ENCODE peak calls at places on chromosomes 4 and X, in nine cellular contexts. One of them, this sample, is unnamed.

GRCh38 chr4:107718351-107718965 is 1.6 kb downstream of the PAPSS1 start:
- DNase-seq in tibial artery: no peak
- DNase-seq in MCF 10A: peak
- DNase-seq in CD8-positive, alpha-beta T cell: no peak
- DNase-seq in WTC11: no peak
- DNase-seq in heart left ventricle: no peak
- DNase-seq in endothelial cell of umbilical vein: no peak
- DNase-seq in RWPE1: no peak
- DNase-seq in AG09309: peak
- DNase-seq in this sample: no peak

GRCh38 chr4:76989391-76990061 is 40.0 kb downstream of the SEPTIN11 start:
- DNase-seq in tibial artery: no peak
- DNase-seq in heart left ventricle: no peak
- DNase-seq in WTC11: no peak
- DNase-seq in RWPE1: no peak
- DNase-seq in AG09309: no peak
- DNase-seq in MCF 10A: no peak
- DNase-seq in endothelial cell of umbilical vein: no peak
- DNase-seq in CD8-positive, alpha-beta T cell: peak
- DNase-seq in this sample: no peak

GRCh38 chr4:165737309-165737972 is 135.6 kb upstream of the TLL1 start:
- DNase-seq in endothelial cell of umbilical vein: peak
- DNase-seq in WTC11: no peak
- DNase-seq in tibial artery: no peak
- DNase-seq in MCF 10A: peak
- DNase-seq in AG09309: no peak
- DNase-seq in heart left ventricle: no peak
- DNase-seq in CD8-positive, alpha-beta T cell: no peak
- DNase-seq in RWPE1: no peak
- DNase-seq in this sample: no peak

GRCh38 chr4:141275834-141276233 is 55.1 kb downstream of the ZNF330 start:
- DNase-seq in tibial artery: no peak
- DNase-seq in WTC11: no peak
- DNase-seq in heart left ventricle: no peak
- DNase-seq in AG09309: peak
- DNase-seq in endothelial cell of umbilical vein: peak
- DNase-seq in RWPE1: peak
- DNase-seq in MCF 10A: peak
- DNase-seq in CD8-positive, alpha-beta T cell: no peak
- DNase-seq in this sample: peak

GRCh38 chr4:2330119-2331042 is 68.5 kb upstream of the MXD4 start:
- DNase-seq in AG09309: peak
- DNase-seq in endothelial cell of umbilical vein: peak
- DNase-seq in WTC11: no peak
- DNase-seq in MCF 10A: peak
- DNase-seq in heart left ventricle: no peak
- DNase-seq in RWPE1: peak
- DNase-seq in CD8-positive, alpha-beta T cell: no peak
- DNase-seq in tibial artery: no peak
- DNase-seq in this sample: peak

GRCh38 chrX:134782796-134783195 is 124.5 kb upstream of the PLAC1 start:
- DNase-seq in CD8-positive, alpha-beta T cell: no peak
- DNase-seq in WTC11: no peak
- DNase-seq in RWPE1: peak
- DNase-seq in MCF 10A: peak
- DNase-seq in heart left ventricle: no peak
- DNase-seq in tibial artery: no peak
- DNase-seq in AG09309: no peak
- DNase-seq in endothelial cell of umbilical vein: peak
- DNase-seq in this sample: peak

GRCh38 chrX:13367950-13368349 is 48.1 kb upstream of the ATXN3L start:
- DNase-seq in tibial artery: no peak
- DNase-seq in RWPE1: no peak
- DNase-seq in AG09309: no peak
- DNase-seq in CD8-positive, alpha-beta T cell: no peak
- DNase-seq in MCF 10A: no peak
- DNase-seq in endothelial cell of umbilical vein: no peak
- DNase-seq in WTC11: no peak
- DNase-seq in heart left ventricle: no peak
- DNase-seq in this sample: no peak

GRCh38 chr4:158787718-158788441 is 19.1 kb downstream of the FNIP2 start:
- DNase-seq in heart left ventricle: no peak
- DNase-seq in CD8-positive, alpha-beta T cell: no peak
- DNase-seq in endothelial cell of umbilical vein: no peak
- DNase-seq in RWPE1: no peak
- DNase-seq in tibial artery: no peak
- DNase-seq in WTC11: no peak
- DNase-seq in MCF 10A: no peak
- DNase-seq in AG09309: no peak
- DNase-seq in this sample: no peak

GRCh38 chrX:100928660-100929613 is at the start of gene XKRX:
- DNase-seq in tibial artery: peak
- DNase-seq in CD8-positive, alpha-beta T cell: peak
- DNase-seq in heart left ventricle: no peak
- DNase-seq in MCF 10A: peak
- DNase-seq in endothelial cell of umbilical vein: peak
- DNase-seq in WTC11: peak
- DNase-seq in RWPE1: peak
- DNase-seq in AG09309: no peak
- DNase-seq in this sample: no peak

GRCh38 chr4:38034986-38035882 is 75.0 kb downstream of the PTTG2 start:
- DNase-seq in MCF 10A: peak
- DNase-seq in AG09309: peak
- DNase-seq in endothelial cell of umbilical vein: peak
- DNase-seq in WTC11: no peak
- DNase-seq in RWPE1: peak
- DNase-seq in heart left ventricle: no peak
- DNase-seq in CD8-positive, alpha-beta T cell: no peak
- DNase-seq in tibial artery: no peak
- DNase-seq in this sample: peak

GRCh38 chrX:53357799-53358530 is 64.5 kb downstream of the SMC1A start:
- DNase-seq in tibial artery: no peak
- DNase-seq in heart left ventricle: no peak
- DNase-seq in RWPE1: no peak
- DNase-seq in AG09309: no peak
- DNase-seq in MCF 10A: no peak
- DNase-seq in CD8-positive, alpha-beta T cell: no peak
- DNase-seq in WTC11: peak
- DNase-seq in endothelial cell of umbilical vein: no peak
- DNase-seq in this sample: peak

GRCh38 chrX:125826080-125826479 is 340.0 kb downstream of the DCAF12L2 start:
- DNase-seq in MCF 10A: peak
- DNase-seq in endothelial cell of umbilical vein: no peak
- DNase-seq in AG09309: no peak
- DNase-seq in WTC11: no peak
- DNase-seq in tibial artery: no peak
- DNase-seq in RWPE1: no peak
- DNase-seq in CD8-positive, alpha-beta T cell: no peak
- DNase-seq in heart left ventricle: no peak
- DNase-seq in this sample: no peak

GRCh38 chrX:8364369-8365141 is 100.1 kb upstream of the VCX3B start:
- DNase-seq in heart left ventricle: peak
- DNase-seq in WTC11: peak
- DNase-seq in CD8-positive, alpha-beta T cell: no peak
- DNase-seq in MCF 10A: peak
- DNase-seq in AG09309: no peak
- DNase-seq in RWPE1: peak
- DNase-seq in tibial artery: no peak
- DNase-seq in endothelial cell of umbilical vein: no peak
- DNase-seq in this sample: no peak

GRCh38 chr4:38266616-38267015 is 306.4 kb downstream of the PTTG2 start:
- DNase-seq in MCF 10A: peak
- DNase-seq in heart left ventricle: peak
- DNase-seq in CD8-positive, alpha-beta T cell: no peak
- DNase-seq in tibial artery: no peak
- DNase-seq in WTC11: no peak
- DNase-seq in AG09309: no peak
- DNase-seq in RWPE1: no peak
- DNase-seq in endothelial cell of umbilical vein: peak
- DNase-seq in this sample: no peak

GRCh38 chrX:6226053-6226645 is 2.5 kb downstream of the NLGN4X start:
- DNase-seq in heart left ventricle: no peak
- DNase-seq in CD8-positive, alpha-beta T cell: no peak
- DNase-seq in MCF 10A: no peak
- DNase-seq in WTC11: peak
- DNase-seq in tibial artery: no peak
- DNase-seq in RWPE1: no peak
- DNase-seq in AG09309: no peak
- DNase-seq in endothelial cell of umbilical vein: no peak
- DNase-seq in this sample: no peak

GRCh38 chr4:63556332-63556731 is 852.9 kb downstream of the TECRL start:
- DNase-seq in heart left ventricle: no peak
- DNase-seq in RWPE1: no peak
- DNase-seq in tibial artery: no peak
- DNase-seq in endothelial cell of umbilical vein: no peak
- DNase-seq in WTC11: peak
- DNase-seq in CD8-positive, alpha-beta T cell: no peak
- DNase-seq in MCF 10A: no peak
- DNase-seq in AG09309: no peak
- DNase-seq in this sample: no peak

GRCh38 chrX:319579-320125 is 1.1 kb upstream of the GTPBP6 start:
- DNase-seq in AG09309: no peak
- DNase-seq in CD8-positive, alpha-beta T cell: no peak
- DNase-seq in endothelial cell of umbilical vein: no peak
- DNase-seq in MCF 10A: no peak
- DNase-seq in heart left ventricle: peak
- DNase-seq in WTC11: peak
- DNase-seq in RWPE1: no peak
- DNase-seq in tibial artery: peak
- DNase-seq in this sample: no peak

GRCh38 chr4:159946983-159947645 is 844.2 kb downstream of the RAPGEF2 start:
- DNase-seq in MCF 10A: peak
- DNase-seq in heart left ventricle: no peak
- DNase-seq in endothelial cell of umbilical vein: peak
- DNase-seq in RWPE1: peak
- DNase-seq in CD8-positive, alpha-beta T cell: no peak
- DNase-seq in tibial artery: no peak
- DNase-seq in WTC11: no peak
- DNase-seq in AG09309: peak
- DNase-seq in this sample: peak
- TF ChIP-seq CTCF in MCF 10A: peak
- TF ChIP-seq CTCF in heart left ventricle: peak
- TF ChIP-seq CTCF in endothelial cell of umbilical vein: peak
- TF ChIP-seq CTCF in RWPE1: peak
- TF ChIP-seq CTCF in CD8-positive, alpha-beta T cell: no peak
- TF ChIP-seq CTCF in tibial artery: peak
- TF ChIP-seq CTCF in WTC11: peak
- TF ChIP-seq CTCF in AG09309: peak
- TF ChIP-seq CTCF in this sample: peak

DNA sequence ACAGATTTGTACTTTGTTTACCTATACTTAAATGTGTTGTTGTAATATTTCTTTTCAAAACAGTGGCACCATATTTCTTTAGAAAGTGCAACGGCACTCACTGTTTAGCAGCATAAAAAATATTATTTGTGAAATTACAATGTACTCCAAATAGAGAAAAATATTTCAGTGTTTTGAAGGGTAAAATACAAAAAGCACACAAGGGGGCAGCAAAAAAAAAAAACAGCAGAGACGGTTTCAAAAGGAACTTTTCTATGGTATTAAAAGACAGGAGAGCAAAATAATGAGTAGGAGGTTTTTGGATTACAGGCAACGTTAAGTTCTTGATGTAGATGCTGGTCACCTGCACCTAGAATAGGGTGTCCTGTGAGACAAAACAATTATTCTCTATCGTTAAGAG is 2.0 kb downstream of the NUDT11 start:
- DNase-seq in CD8-positive, alpha-beta T cell: no peak
- DNase-seq in RWPE1: no peak
- DNase-seq in MCF 10A: no peak
- DNase-seq in heart left ventricle: no peak
- DNase-seq in tibial artery: no peak
- DNase-seq in AG09309: no peak
- DNase-seq in endothelial cell of umbilical vein: peak
- DNase-seq in WTC11: no peak
- DNase-seq in this sample: no peak
- TF ChIP-seq CTCF in CD8-positive, alpha-beta T cell: no peak
- TF ChIP-seq CTCF in RWPE1: no peak
- TF ChIP-seq CTCF in MCF 10A: no peak
- TF ChIP-seq CTCF in heart left ventricle: no peak
- TF ChIP-seq CTCF in tibial artery: no peak
- TF ChIP-seq CTCF in AG09309: peak
- TF ChIP-seq CTCF in endothelial cell of umbilical vein: peak
- TF ChIP-seq CTCF in WTC11: no peak
- TF ChIP-seq CTCF in this sample: peak

GRCh38 chrX:36683507-36683906 is 324.7 kb upstream of the FAM47C start:
- DNase-seq in MCF 10A: no peak
- DNase-seq in tibial artery: no peak
- DNase-seq in AG09309: no peak
- DNase-seq in RWPE1: no peak
- DNase-seq in CD8-positive, alpha-beta T cell: no peak
- DNase-seq in endothelial cell of umbilical vein: no peak
- DNase-seq in heart left ventricle: no peak
- DNase-seq in WTC11: no peak
- DNase-seq in this sample: no peak

GRCh38 chrX:36684053-36684452 is 324.1 kb upstream of the FAM47C start:
- DNase-seq in CD8-positive, alpha-beta T cell: no peak
- DNase-seq in tibial artery: no peak
- DNase-seq in endothelial cell of umbilical vein: no peak
- DNase-seq in MCF 10A: peak
- DNase-seq in AG09309: no peak
- DNase-seq in heart left ventricle: no peak
- DNase-seq in WTC11: no peak
- DNase-seq in RWPE1: no peak
- DNase-seq in this sample: no peak
- TF ChIP-seq CTCF in CD8-positive, alpha-beta T cell: no peak
- TF ChIP-seq CTCF in tibial artery: no peak
- TF ChIP-seq CTCF in endothelial cell of umbilical vein: no peak
- TF ChIP-seq CTCF in MCF 10A: no peak
- TF ChIP-seq CTCF in AG09309: no peak
- TF ChIP-seq CTCF in heart left ventricle: no peak
- TF ChIP-seq CTCF in WTC11: no peak
- TF ChIP-seq CTCF in RWPE1: no peak
- TF ChIP-seq CTCF in this sample: no peak

DNA sequence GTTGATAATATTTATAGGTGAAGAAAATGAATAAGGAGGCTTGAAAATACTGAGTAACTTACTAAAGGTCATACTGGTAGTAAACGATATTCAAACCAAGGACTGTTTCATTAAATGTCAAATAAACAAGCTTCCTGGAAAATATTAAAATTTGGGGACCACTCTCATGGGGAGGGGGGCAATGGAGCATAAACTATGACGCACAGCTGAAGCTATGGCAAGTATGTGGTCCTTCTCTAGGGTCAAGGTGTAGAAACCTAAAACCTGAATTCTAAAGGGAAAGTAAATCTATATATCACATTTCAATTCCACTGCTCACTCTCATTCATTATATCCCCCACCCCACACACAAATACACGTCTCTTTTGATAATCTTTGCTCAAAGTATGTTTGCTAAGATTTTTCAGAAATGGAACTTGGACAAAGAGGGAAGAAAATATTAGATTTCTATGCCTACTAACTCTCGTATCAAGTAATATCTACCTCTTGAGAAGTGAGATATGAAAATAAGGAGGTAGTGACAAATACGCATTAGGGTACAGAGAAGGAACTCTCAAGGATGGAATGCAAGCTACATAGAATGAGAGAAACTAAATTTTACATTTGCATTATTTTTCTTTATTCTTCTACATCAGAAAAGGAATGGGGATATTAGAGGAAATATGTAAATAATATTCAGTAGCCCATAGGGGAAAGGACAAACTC is 84.6 kb downstream of the PDS5A start:
- DNase-seq in WTC11: no peak
- DNase-seq in AG09309: no peak
- DNase-seq in tibial artery: no peak
- DNase-seq in endothelial cell of umbilical vein: no peak
- DNase-seq in RWPE1: no peak
- DNase-seq in MCF 10A: no peak
- DNase-seq in heart left ventricle: no peak
- DNase-seq in CD8-positive, alpha-beta T cell: no peak
- DNase-seq in this sample: no peak
- TF ChIP-seq CTCF in WTC11: no peak
- TF ChIP-seq CTCF in AG09309: no peak
- TF ChIP-seq CTCF in tibial artery: no peak
- TF ChIP-seq CTCF in endothelial cell of umbilical vein: no peak
- TF ChIP-seq CTCF in RWPE1: no peak
- TF ChIP-seq CTCF in MCF 10A: no peak
- TF ChIP-seq CTCF in heart left ventricle: no peak
- TF ChIP-seq CTCF in CD8-positive, alpha-beta T cell: no peak
- TF ChIP-seq CTCF in this sample: no peak

This sample was measured in astrocyte of the cerebellum.